ENCODE peak calls at places on chromosomes 13 and 19, in five cellular contexts. M, S, C, Y and K are unnamed samples.

GRCh38 chr13:41411536-41411935 is 45.8 kb upstream of the RGCC start:
- DNase-seq in Y (no peak), C (peak), S (peak), M (no peak), K (peak)

GRCh38 chr13:99034333-99035085 is 56.6 kb upstream of the DOCK9 start:
- DNase-seq in M (no peak), C (no peak), Y (no peak), S (no peak), K (no peak)

GRCh38 chr13:96967248-96967745 is 27.0 kb downstream of the OXGR1 start:
- DNase-seq in C (no peak), Y (no peak), M (peak), S (peak), K (peak)

GRCh38 chr13:40996433-40997095 is 22.6 kb downstream of the ELF1 start:
- DNase-seq in M (no peak), Y (no peak), S (no peak), C (no peak), K (no peak)

GRCh38 chr19:35006342-35006998 is 6.3 kb downstream of the GRAMD1A start:
- DNase-seq in Y (no peak), S (peak), M (no peak), C (no peak), K (no peak)

GRCh38 chr13:28659611-28659970 is 661 bp downstream of the POMP start:
- DNase-seq in C (no peak), Y (no peak), M (no peak), S (no peak), K (peak)

GRCh38 chr19:1482361-1483066 is 3.5 kb upstream of the C19orf25 start:
- DNase-seq in M (no peak), S (no peak), C (no peak), Y (no peak), K (no peak)

GRCh38 chr19:29545866-29546582 is 20.2 kb downstream of the VSTM2B start:
- DNase-seq in C (no peak), S (no peak), M (no peak), Y (no peak), K (no peak)

GRCh38 chr13:48319458-48320395 is 16.2 kb downstream of the RB1 start:
- DNase-seq in C (no peak), Y (no peak), S (no peak), M (no peak), K (peak)

GRCh38 chr13:100773429-100773828 is 98.8 kb upstream of the TMTC4 start:
- DNase-seq in S (no peak), C (no peak), Y (no peak), M (no peak), K (no peak)

GRCh38 chr13:53200498-53201453 is 172.2 kb downstream of the OLFM4 start:
- DNase-seq in C (peak), S (no peak), Y (no peak), M (no peak), K (peak)

GRCh38 chr19:10773969-10774368 is 56.1 kb downstream of the DNM2 start:
- DNase-seq in C (no peak), S (no peak), Y (no peak), M (no peak), K (no peak)

GRCh38 chr13:33639158-33639557 is 178.8 kb upstream of the RFC3 start:
- DNase-seq in S (peak), Y (peak), C (peak), M (no peak), K (no peak)

GRCh38 chr13:71249031-71249430 is 618.0 kb downstream of the DACH1 start:
- DNase-seq in M (no peak), Y (no peak), S (no peak), C (no peak), K (no peak)

GRCh38 chr19:23528376-23528775 is 133.1 kb upstream of the ZNF91 start:
- DNase-seq in M (no peak), Y (no peak), C (no peak), S (no peak), K (no peak)

GRCh38 chr13:35309711-35310110 is 166.8 kb downstream of the MAB21L1 start:
- DNase-seq in S (no peak), M (no peak), Y (no peak), C (no peak), K (peak)

GRCh38 chr13:114077938-114078335 is 54.5 kb downstream of the RASA3 start:
- DNase-seq in M (no peak), C (no peak), S (no peak), Y (peak), K (no peak)

GRCh38 chr19:33722456-33723239 is 74.0 kb upstream of the KCTD15 start:
- DNase-seq in Y (no peak), M (no peak), S (no peak), C (no peak), K (no peak)

GRCh38 chr13:27259831-27260230 is 8.5 kb downstream of the RPL21 start:
- DNase-seq in S (no peak), Y (no peak), M (no peak), C (no peak), K (no peak)

GRCh38 chr13:71760226-71760591 is 106.8 kb downstream of the DACH1 start:
- DNase-seq in S (no peak), Y (no peak), M (no peak), C (no peak), K (no peak)

GRCh38 chr13:100855151-100855550 is 180.6 kb upstream of the TMTC4 start:
- DNase-seq in C (no peak), Y (no peak), S (no peak), M (no peak), K (no peak)

GRCh38 chr19:6263306-6264076 is 16.3 kb downstream of the MLLT1 start:
- DNase-seq in C (no peak), Y (no peak), S (no peak), M (no peak), K (no peak)

GRCh38 chr19:22622901-22623840 is 11.0 kb upstream of the ZNF492 start:
- DNase-seq in C (no peak), Y (no peak), S (no peak), M (no peak), K (no peak)

GRCh38 chr13:96474158-96474606 is 384.3 kb downstream of the HS6ST3 start:
- DNase-seq in C (no peak), M (no peak), S (no peak), Y (no peak), K (no peak)

GRCh38 chr13:110726726-110727125 is 13.2 kb downstream of the ING1 start:
- DNase-seq in C (no peak), Y (no peak), S (no peak), M (no peak), K (no peak)

GRCh38 chr13:73421310-73421912 is 362.6 kb downstream of the KLF5 start:
- DNase-seq in C (no peak), Y (no peak), M (no peak), S (no peak), K (no peak)

DNA sequence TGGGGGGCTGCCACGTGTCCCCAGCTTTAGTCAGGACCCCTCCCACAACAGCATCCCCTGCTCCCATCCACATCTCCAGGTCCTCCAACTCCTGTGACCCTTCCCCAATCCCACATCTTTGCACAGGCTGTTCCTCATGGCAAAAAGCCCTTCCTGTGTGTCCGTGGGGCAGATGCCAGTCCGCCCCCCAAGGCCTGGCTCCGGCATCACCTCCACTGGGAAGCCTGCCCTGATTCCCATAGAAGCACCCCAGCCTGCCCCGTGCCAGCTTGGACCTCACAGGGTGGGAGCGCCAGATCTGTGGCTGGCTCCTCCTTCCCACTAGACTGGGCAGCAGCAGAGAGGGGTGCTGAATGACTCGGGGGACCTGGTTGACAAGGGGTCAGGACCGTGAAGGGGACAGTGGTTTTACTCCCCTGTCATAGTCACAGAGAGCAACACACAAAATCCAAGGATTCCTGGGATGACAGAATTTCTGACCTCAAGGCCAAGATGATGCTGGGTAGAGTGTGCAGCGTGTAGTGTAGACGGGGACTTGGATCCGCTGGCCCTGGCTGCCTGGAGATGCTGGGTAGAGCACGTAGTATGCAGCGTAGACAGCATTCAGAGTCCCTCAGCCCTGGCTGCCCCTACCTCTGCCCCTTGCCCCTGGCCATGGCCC is 13.3 kb downstream of the KLF2 start:
- DNase-seq in C (no peak), Y (no peak), M (no peak), S (no peak), K (no peak)
- TF ChIP-seq POLR2A in C (no peak), Y (no peak), M (no peak), S (no peak), K (no peak)

GRCh38 chr19:45996933-45997332 is 1.7 kb downstream of the CCDC61 start:
- DNase-seq in Y (no peak), S (no peak), C (no peak), M (no peak), K (no peak)

GRCh38 chr19:45998834-45999233 is 3.6 kb downstream of the CCDC61 start:
- DNase-seq in M (no peak), C (no peak), S (no peak), Y (no peak), K (no peak)

GRCh38 chr19:45995715-45996385 is 583 bp downstream of the CCDC61 start:
- DNase-seq in C (no peak), Y (no peak), S (no peak), M (no peak), K (peak)

GRCh38 chr19:45994456-45994988 is 745 bp upstream of the CCDC61 start:
- DNase-seq in M (no peak), S (no peak), C (peak), Y (no peak), K (no peak)

GRCh38 chr19:45994989-45995714 is at the start of gene CCDC61:
- DNase-seq in S (peak), C (peak), Y (peak), M (peak), K (peak)
- TF ChIP-seq POLR2A in S (peak), C (peak), Y (peak), M (peak), K (peak)

DNA sequence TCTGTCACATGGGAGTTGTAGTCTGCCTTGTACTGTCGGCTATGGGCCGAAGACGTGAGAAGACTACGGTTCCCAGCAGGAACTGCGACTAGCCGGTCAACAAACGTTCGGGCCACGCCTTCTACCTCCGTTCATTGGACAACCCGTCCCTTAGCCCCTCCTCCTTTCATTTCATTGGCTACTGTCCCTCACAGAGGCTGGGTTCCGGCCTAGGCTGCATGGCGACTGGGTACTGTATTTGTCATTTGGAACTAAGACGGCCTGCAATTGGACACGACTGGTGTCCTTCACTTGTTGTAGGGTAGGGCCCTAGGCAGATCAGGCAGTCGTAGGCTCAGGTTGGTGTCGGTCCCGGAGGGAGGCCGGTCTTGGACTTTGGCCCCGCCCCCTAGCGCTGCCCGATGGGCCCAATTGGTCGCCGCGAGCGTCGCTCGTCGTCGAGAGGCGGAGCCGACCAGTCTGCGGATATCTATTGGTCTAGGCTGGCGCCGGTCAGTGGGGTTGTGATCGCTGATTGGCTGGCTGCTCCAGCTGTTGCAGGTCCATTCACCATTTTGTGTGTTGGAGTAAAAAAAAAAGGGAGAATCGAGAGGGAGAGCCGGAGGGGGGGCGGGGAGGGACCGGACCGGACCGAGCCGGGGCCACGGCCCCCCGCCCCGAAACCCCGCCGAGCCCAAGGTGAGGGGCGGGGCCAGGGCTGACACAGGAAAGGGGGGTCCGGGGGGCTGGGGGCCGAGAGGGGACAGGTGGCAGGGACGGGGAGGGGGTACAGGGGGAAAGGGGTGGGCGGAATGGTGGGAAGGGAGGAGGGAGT is at the start of gene CIC:
- DNase-seq in M (peak), S (peak), C (peak), Y (peak), K (peak)
- TF ChIP-seq POLR2A in M (no peak), S (no peak), C (no peak), Y (peak), K (no peak)

GRCh38 chr19:54364775-54365257 is at the start of gene LAIR1:
- DNase-seq in C (peak), Y (peak), M (no peak), S (no peak), K (no peak)
- TF ChIP-seq POLR2A in C (no peak), Y (no peak), M (no peak), S (no peak), K (no peak)

DNA sequence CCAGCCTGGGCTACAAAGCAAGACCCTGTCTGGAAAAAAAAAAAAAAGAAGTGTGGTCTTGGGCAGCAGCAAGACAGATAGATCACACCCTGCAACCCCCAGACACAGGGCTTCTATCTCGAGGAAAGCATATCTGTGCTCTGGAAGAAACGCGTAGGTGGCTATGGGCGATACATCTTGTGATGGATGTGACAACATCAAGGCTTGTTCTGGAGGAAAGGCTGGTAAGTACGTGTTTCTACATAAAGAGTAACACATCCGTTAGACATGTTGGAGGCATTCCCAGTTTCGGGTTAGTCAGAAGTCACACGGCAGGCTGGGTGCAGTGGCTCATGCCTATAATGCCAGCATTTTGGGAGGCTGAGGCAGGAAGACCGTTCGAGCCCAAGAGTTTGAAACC is 6.6 kb upstream of the DHDH start:
- DNase-seq in S (peak), M (peak), Y (peak), C (peak), K (no peak)
- TF ChIP-seq POLR2A in S (no peak), M (no peak), Y (no peak), C (no peak), K (no peak)

DNA sequence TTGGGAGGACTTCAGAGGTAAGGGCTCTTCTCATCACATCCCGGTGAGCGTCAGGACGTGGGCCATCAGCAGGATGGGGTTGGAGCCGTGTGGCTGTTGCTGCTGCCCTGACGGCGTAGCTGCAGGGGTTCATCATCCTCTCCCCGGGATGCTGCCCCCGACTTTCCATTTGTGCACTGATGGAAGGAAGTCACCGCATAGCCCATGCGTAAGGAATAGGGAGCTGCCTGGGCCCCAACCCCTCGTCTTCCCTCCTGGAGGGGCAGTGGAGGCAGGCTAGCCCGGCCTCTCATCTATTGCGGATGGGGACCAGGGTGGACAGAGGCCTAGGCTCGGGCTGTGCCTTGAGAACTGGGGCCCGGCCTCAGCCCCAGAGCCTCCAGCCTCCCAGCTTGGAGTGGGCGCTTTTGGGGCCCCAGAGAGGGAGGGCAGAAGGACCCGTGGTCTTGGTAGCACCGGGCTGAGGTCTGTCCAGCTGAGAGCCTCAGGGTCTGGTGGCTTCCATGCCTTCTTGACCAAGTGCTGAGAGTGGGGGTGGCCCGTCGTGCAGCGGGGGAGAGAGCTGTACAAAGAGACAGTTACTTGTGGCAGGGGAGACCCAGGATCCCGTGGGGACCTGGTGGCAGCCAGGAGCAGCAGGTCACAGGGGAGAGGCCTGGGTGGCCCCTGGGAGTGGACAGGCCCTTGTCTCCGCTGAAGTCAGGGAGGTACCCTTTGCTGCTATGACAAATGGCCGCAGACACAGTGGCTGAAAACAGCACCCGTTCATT is 44.0 kb downstream of the KDM4B start:
- DNase-seq in Y (no peak), C (no peak), S (no peak), M (no peak), K (no peak)
- TF ChIP-seq POLR2A in Y (no peak), C (no peak), S (no peak), M (no peak), K (no peak)

DNA sequence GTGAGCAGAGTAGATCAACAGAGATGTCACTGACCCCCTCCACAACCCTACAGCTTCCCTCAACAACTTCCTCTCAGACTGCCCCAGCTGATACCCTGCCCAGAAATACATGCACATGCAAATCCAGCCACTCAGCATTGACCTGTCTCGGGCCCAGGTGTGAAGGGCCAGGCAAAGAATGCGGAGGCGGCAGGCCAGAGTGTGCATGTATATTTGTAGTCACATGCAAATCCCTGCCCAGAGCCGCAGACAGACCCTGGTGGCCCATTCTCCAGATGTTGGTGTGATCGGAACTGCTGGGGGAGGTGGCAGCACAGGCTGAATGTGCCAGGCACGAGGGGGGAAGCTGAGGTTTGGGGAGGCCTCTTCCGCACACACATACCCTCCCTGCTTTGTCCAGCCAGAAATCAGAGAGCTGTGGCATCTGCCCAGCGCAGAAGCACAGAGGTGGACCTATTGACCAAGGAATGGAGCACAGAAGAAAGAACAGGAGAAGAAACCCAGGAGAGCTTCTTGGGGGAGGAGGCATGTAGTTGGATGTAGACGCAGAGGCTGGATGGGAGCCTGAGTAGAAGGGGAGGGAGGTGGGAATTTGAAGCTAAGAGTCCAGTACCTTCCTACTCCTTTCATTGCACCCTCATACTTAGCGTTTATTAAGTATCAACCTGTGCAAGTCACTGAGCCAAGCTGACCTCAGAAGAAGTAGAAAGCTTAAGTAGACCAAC is 14.4 kb downstream of the MEF2B start:
- DNase-seq in S (no peak), C (no peak), Y (no peak), M (no peak), K (no peak)
- TF ChIP-seq POLR2A in S (no peak), C (no peak), Y (no peak), M (no peak), K (no peak)